ENCODE peak calls at places on chromosomes 3 and 15, in ten cellular contexts. One of them, this sample, is unnamed.

GRCh38 chr15:51144021-51144532 is 49.4 kb upstream of the TNFAIP8L3 start:
- DNase-seq in thoracic aorta: no peak
- DNase-seq in GM20000: no peak
- DNase-seq in GM10248: no peak
- DNase-seq in kidney epithelial cell: no peak
- DNase-seq in neural progenitor cell: no peak
- DNase-seq in mucosa of descending colon: no peak
- DNase-seq in cardiac muscle cell: peak
- DNase-seq in ovary: no peak
- DNase-seq in right atrium auricular region: no peak
- DNase-seq in this sample: no peak

GRCh38 chr3:36182024-36182423 is 198.3 kb upstream of the STAC start:
- DNase-seq in cardiac muscle cell: no peak
- DNase-seq in neural progenitor cell: no peak
- DNase-seq in GM10248: no peak
- DNase-seq in kidney epithelial cell: no peak
- DNase-seq in ovary: no peak
- DNase-seq in mucosa of descending colon: no peak
- DNase-seq in thoracic aorta: no peak
- DNase-seq in right atrium auricular region: no peak
- DNase-seq in GM20000: no peak
- DNase-seq in this sample: no peak

GRCh38 chr3:114741066-114741465 is 406.0 kb downstream of the ZBTB20 start:
- DNase-seq in cardiac muscle cell: no peak
- DNase-seq in neural progenitor cell: no peak
- DNase-seq in mucosa of descending colon: no peak
- DNase-seq in thoracic aorta: no peak
- DNase-seq in ovary: no peak
- DNase-seq in right atrium auricular region: no peak
- DNase-seq in kidney epithelial cell: no peak
- DNase-seq in GM10248: no peak
- DNase-seq in GM20000: no peak
- DNase-seq in this sample: no peak

GRCh38 chr15:100002091-100002620 is 268.9 kb upstream of the LYSMD4 start:
- DNase-seq in cardiac muscle cell: no peak
- DNase-seq in GM10248: no peak
- DNase-seq in kidney epithelial cell: no peak
- DNase-seq in mucosa of descending colon: no peak
- DNase-seq in right atrium auricular region: no peak
- DNase-seq in GM20000: no peak
- DNase-seq in thoracic aorta: no peak
- DNase-seq in neural progenitor cell: peak
- DNase-seq in ovary: no peak
- DNase-seq in this sample: no peak

GRCh38 chr15:92938387-92938786 is 38.3 kb downstream of the CHD2 start:
- DNase-seq in cardiac muscle cell: no peak
- DNase-seq in kidney epithelial cell: no peak
- DNase-seq in thoracic aorta: no peak
- DNase-seq in ovary: no peak
- DNase-seq in right atrium auricular region: no peak
- DNase-seq in neural progenitor cell: no peak
- DNase-seq in GM20000: no peak
- DNase-seq in mucosa of descending colon: no peak
- DNase-seq in GM10248: no peak
- DNase-seq in this sample: no peak

GRCh38 chr15:29055876-29056275 is 170.1 kb downstream of the APBA2 start:
- DNase-seq in neural progenitor cell: no peak
- DNase-seq in ovary: no peak
- DNase-seq in GM10248: no peak
- DNase-seq in thoracic aorta: no peak
- DNase-seq in cardiac muscle cell: no peak
- DNase-seq in right atrium auricular region: no peak
- DNase-seq in kidney epithelial cell: no peak
- DNase-seq in GM20000: no peak
- DNase-seq in mucosa of descending colon: no peak
- DNase-seq in this sample: no peak

GRCh38 chr15:38069506-38069905 is 135.1 kb downstream of the TMCO5A start:
- DNase-seq in thoracic aorta: peak
- DNase-seq in GM20000: peak
- DNase-seq in kidney epithelial cell: peak
- DNase-seq in neural progenitor cell: peak
- DNase-seq in mucosa of descending colon: peak
- DNase-seq in GM10248: no peak
- DNase-seq in ovary: no peak
- DNase-seq in right atrium auricular region: peak
- DNase-seq in cardiac muscle cell: no peak
- DNase-seq in this sample: no peak

GRCh38 chr3:177491301-177492031 is 294.2 kb upstream of the TBL1XR1 start:
- DNase-seq in neural progenitor cell: no peak
- DNase-seq in GM20000: no peak
- DNase-seq in kidney epithelial cell: no peak
- DNase-seq in GM10248: no peak
- DNase-seq in cardiac muscle cell: no peak
- DNase-seq in thoracic aorta: no peak
- DNase-seq in ovary: no peak
- DNase-seq in mucosa of descending colon: no peak
- DNase-seq in right atrium auricular region: no peak
- DNase-seq in this sample: no peak

GRCh38 chr15:98755138-98755537 is 106.8 kb downstream of the IGF1R start:
- DNase-seq in ovary: no peak
- DNase-seq in GM20000: no peak
- DNase-seq in GM10248: no peak
- DNase-seq in cardiac muscle cell: no peak
- DNase-seq in kidney epithelial cell: no peak
- DNase-seq in mucosa of descending colon: no peak
- DNase-seq in thoracic aorta: no peak
- DNase-seq in right atrium auricular region: no peak
- DNase-seq in neural progenitor cell: no peak
- DNase-seq in this sample: no peak

GRCh38 chr3:33187368-33187634 is 31.3 kb downstream of the SUSD5 start:
- DNase-seq in right atrium auricular region: no peak
- DNase-seq in thoracic aorta: no peak
- DNase-seq in mucosa of descending colon: no peak
- DNase-seq in ovary: no peak
- DNase-seq in GM20000: no peak
- DNase-seq in neural progenitor cell: no peak
- DNase-seq in kidney epithelial cell: no peak
- DNase-seq in cardiac muscle cell: no peak
- DNase-seq in GM10248: no peak
- DNase-seq in this sample: no peak

GRCh38 chr3:128497305-128498126 is 4.5 kb upstream of the GATA2 start:
- DNase-seq in GM10248: peak
- DNase-seq in mucosa of descending colon: peak
- DNase-seq in right atrium auricular region: no peak
- DNase-seq in kidney epithelial cell: no peak
- DNase-seq in neural progenitor cell: peak
- DNase-seq in cardiac muscle cell: peak
- DNase-seq in ovary: peak
- DNase-seq in GM20000: peak
- DNase-seq in thoracic aorta: no peak
- DNase-seq in this sample: peak

GRCh38 chr15:64619880-64620839 is 155.2 kb downstream of the RBPMS2 start:
- DNase-seq in ovary: no peak
- DNase-seq in GM10248: no peak
- DNase-seq in kidney epithelial cell: no peak
- DNase-seq in right atrium auricular region: no peak
- DNase-seq in neural progenitor cell: no peak
- DNase-seq in thoracic aorta: no peak
- DNase-seq in cardiac muscle cell: no peak
- DNase-seq in GM20000: peak
- DNase-seq in mucosa of descending colon: no peak
- DNase-seq in this sample: no peak

DNA sequence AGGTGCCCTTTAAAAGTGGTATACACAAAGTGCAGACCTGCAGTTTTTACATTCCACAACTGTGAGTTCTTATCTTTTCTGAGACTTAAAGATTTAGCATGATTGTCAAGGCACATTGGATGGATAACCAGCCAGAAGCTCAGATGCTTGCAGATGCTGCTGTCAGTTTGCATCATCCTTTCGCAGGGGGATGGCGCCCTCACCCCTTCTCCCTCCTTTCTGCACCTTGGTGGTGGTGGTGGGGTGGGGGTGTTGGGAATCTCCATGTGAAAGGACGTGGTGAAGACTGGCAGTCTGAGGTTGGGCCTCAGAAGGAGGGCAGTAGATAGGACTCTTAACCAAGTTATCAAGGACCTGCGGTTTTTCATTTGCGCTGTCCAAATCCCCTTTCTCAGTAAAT is 309.6 kb upstream of the SEMA6D start:
- DNase-seq in GM20000: no peak
- DNase-seq in thoracic aorta: no peak
- DNase-seq in cardiac muscle cell: no peak
- DNase-seq in right atrium auricular region: no peak
- DNase-seq in ovary: no peak
- DNase-seq in mucosa of descending colon: no peak
- DNase-seq in GM10248: no peak
- DNase-seq in neural progenitor cell: peak
- DNase-seq in kidney epithelial cell: no peak
- DNase-seq in this sample: no peak
- TF ChIP-seq CTCF in GM20000: no peak
- TF ChIP-seq CTCF in thoracic aorta: no peak
- TF ChIP-seq CTCF in cardiac muscle cell: no peak
- TF ChIP-seq CTCF in right atrium auricular region: no peak
- TF ChIP-seq CTCF in ovary: no peak
- TF ChIP-seq CTCF in mucosa of descending colon: no peak
- TF ChIP-seq CTCF in GM10248: no peak
- TF ChIP-seq CTCF in neural progenitor cell: no peak
- TF ChIP-seq CTCF in kidney epithelial cell: no peak
- TF ChIP-seq CTCF in this sample: no peak

DNA sequence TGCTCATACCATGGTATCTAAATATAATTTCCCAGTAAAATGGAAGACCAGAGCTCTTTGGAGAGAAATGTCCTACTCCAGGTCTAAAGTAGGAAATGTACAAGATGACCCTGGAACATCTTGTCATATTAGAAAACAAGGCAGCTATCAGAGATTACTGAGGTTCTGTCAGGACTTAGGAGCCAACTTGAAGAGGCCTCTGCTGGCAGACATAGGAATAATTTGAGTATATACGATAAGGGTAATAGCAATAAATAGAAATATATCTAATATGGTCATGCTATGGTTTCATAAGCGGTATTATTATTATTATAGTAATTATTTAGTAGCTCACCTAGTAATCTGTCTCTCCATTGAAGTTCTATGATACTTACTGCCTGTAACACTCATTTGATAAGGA is 224.2 kb downstream of the SOX2 start:
- DNase-seq in thoracic aorta: no peak
- DNase-seq in ovary: no peak
- DNase-seq in right atrium auricular region: no peak
- DNase-seq in kidney epithelial cell: no peak
- DNase-seq in cardiac muscle cell: no peak
- DNase-seq in neural progenitor cell: no peak
- DNase-seq in GM20000: no peak
- DNase-seq in mucosa of descending colon: no peak
- DNase-seq in GM10248: no peak
- DNase-seq in this sample: no peak
- TF ChIP-seq CTCF in thoracic aorta: no peak
- TF ChIP-seq CTCF in ovary: no peak
- TF ChIP-seq CTCF in right atrium auricular region: no peak
- TF ChIP-seq CTCF in kidney epithelial cell: no peak
- TF ChIP-seq CTCF in cardiac muscle cell: no peak
- TF ChIP-seq CTCF in neural progenitor cell: no peak
- TF ChIP-seq CTCF in GM20000: no peak
- TF ChIP-seq CTCF in mucosa of descending colon: no peak
- TF ChIP-seq CTCF in GM10248: no peak
- TF ChIP-seq CTCF in this sample: no peak

GRCh38 chr15:34359416-34359815 is 7.6 kb downstream of the LPCAT4 start:
- DNase-seq in cardiac muscle cell: no peak
- DNase-seq in ovary: no peak
- DNase-seq in right atrium auricular region: no peak
- DNase-seq in GM10248: no peak
- DNase-seq in GM20000: no peak
- DNase-seq in mucosa of descending colon: peak
- DNase-seq in neural progenitor cell: no peak
- DNase-seq in kidney epithelial cell: no peak
- DNase-seq in thoracic aorta: no peak
- DNase-seq in this sample: no peak

GRCh38 chr15:34361278-34361677 is 5.7 kb downstream of the LPCAT4 start:
- DNase-seq in ovary: no peak
- DNase-seq in neural progenitor cell: no peak
- DNase-seq in GM10248: no peak
- DNase-seq in right atrium auricular region: no peak
- DNase-seq in thoracic aorta: no peak
- DNase-seq in mucosa of descending colon: no peak
- DNase-seq in kidney epithelial cell: no peak
- DNase-seq in cardiac muscle cell: no peak
- DNase-seq in GM20000: no peak
- DNase-seq in this sample: no peak

GRCh38 chr15:34362047-34362773 is 4.8 kb downstream of the LPCAT4 start:
- DNase-seq in neural progenitor cell: no peak
- DNase-seq in GM10248: no peak
- DNase-seq in kidney epithelial cell: no peak
- DNase-seq in GM20000: no peak
- DNase-seq in cardiac muscle cell: no peak
- DNase-seq in ovary: no peak
- DNase-seq in mucosa of descending colon: peak
- DNase-seq in right atrium auricular region: no peak
- DNase-seq in thoracic aorta: no peak
- DNase-seq in this sample: no peak

GRCh38 chr15:34358948-34359347 is 8.0 kb downstream of the LPCAT4 start:
- DNase-seq in GM10248: no peak
- DNase-seq in right atrium auricular region: no peak
- DNase-seq in mucosa of descending colon: no peak
- DNase-seq in ovary: no peak
- DNase-seq in GM20000: no peak
- DNase-seq in neural progenitor cell: no peak
- DNase-seq in thoracic aorta: no peak
- DNase-seq in cardiac muscle cell: no peak
- DNase-seq in kidney epithelial cell: no peak
- DNase-seq in this sample: no peak

GRCh38 chr15:34360298-34360697 is 6.7 kb downstream of the LPCAT4 start:
- DNase-seq in kidney epithelial cell: no peak
- DNase-seq in mucosa of descending colon: no peak
- DNase-seq in right atrium auricular region: no peak
- DNase-seq in cardiac muscle cell: no peak
- DNase-seq in thoracic aorta: no peak
- DNase-seq in GM20000: no peak
- DNase-seq in GM10248: no peak
- DNase-seq in neural progenitor cell: peak
- DNase-seq in ovary: no peak
- DNase-seq in this sample: no peak
- TF ChIP-seq CTCF in kidney epithelial cell: no peak
- TF ChIP-seq CTCF in mucosa of descending colon: no peak
- TF ChIP-seq CTCF in right atrium auricular region: no peak
- TF ChIP-seq CTCF in cardiac muscle cell: no peak
- TF ChIP-seq CTCF in thoracic aorta: no peak
- TF ChIP-seq CTCF in GM20000: no peak
- TF ChIP-seq CTCF in GM10248: no peak
- TF ChIP-seq CTCF in neural progenitor cell: peak
- TF ChIP-seq CTCF in ovary: no peak
- TF ChIP-seq CTCF in this sample: no peak

DNA sequence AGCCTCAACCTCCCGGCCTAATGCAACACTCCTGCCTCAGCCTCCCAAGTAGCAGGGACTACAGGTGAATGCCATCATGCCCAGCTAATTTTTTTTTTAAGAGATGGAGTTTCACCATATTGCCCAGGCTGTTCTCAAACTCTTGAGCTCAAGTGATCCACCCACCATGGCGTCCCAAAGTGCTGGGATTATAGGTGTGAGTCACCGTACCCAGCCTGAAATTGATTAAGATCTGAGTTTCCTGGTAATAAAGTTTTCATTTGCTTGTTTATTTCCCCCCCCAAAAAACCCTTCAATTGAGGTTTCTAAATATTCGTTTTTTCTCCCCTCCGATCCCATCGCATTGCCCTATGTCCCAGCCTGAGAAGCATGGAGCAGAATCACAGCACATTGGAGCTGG is 39.0 kb downstream of the HES1 start:
- DNase-seq in ovary: no peak
- DNase-seq in kidney epithelial cell: no peak
- DNase-seq in thoracic aorta: no peak
- DNase-seq in GM20000: no peak
- DNase-seq in cardiac muscle cell: no peak
- DNase-seq in mucosa of descending colon: no peak
- DNase-seq in neural progenitor cell: no peak
- DNase-seq in right atrium auricular region: no peak
- DNase-seq in GM10248: no peak
- DNase-seq in this sample: no peak
- TF ChIP-seq CTCF in ovary: no peak
- TF ChIP-seq CTCF in kidney epithelial cell: no peak
- TF ChIP-seq CTCF in thoracic aorta: no peak
- TF ChIP-seq CTCF in GM20000: no peak
- TF ChIP-seq CTCF in cardiac muscle cell: no peak
- TF ChIP-seq CTCF in mucosa of descending colon: no peak
- TF ChIP-seq CTCF in neural progenitor cell: no peak
- TF ChIP-seq CTCF in right atrium auricular region: no peak
- TF ChIP-seq CTCF in GM10248: no peak
- TF ChIP-seq CTCF in this sample: no peak